ENCODE peak calls at places on chromosomes 3 and 15, in seven cellular contexts. F, V, T, Q, A, W and E are unnamed samples.

GRCh38 chr3:14853280-14853956 is 34.7 kb downstream of the FGD5 start:
- DNase-seq in F (no peak), V (no peak), T (no peak), Q (no peak), A (no peak), W (no peak), E (no peak)

GRCh38 chr15:72585659-72586058 is 68.8 kb upstream of the GOLGA6B start:
- DNase-seq in F (no peak), V (no peak), T (peak), Q (no peak), A (peak), W (no peak), E (no peak)

GRCh38 chr15:86762874-86763273 is 683.2 kb downstream of the AGBL1 start:
- DNase-seq in F (no peak), V (no peak), T (no peak), Q (no peak), A (no peak), W (no peak), E (no peak)

GRCh38 chr15:75098371-75098770 is 75.0 kb downstream of the PPCDC start:
- DNase-seq in F (no peak), V (no peak), T (no peak), Q (no peak), A (no peak), W (no peak), E (no peak)

GRCh38 chr3:74067296-74067695 is 442.6 kb upstream of the PDZRN3 start:
- DNase-seq in F (no peak), V (no peak), T (no peak), Q (no peak), A (peak), W (no peak), E (no peak)

GRCh38 chr3:154188846-154189245 is 67.7 kb downstream of the ARHGEF26 start:
- DNase-seq in F (no peak), V (no peak), T (peak), Q (no peak), A (no peak), W (no peak), E (no peak)

GRCh38 chr15:63718590-63719035 is 115.1 kb downstream of the HERC1 start:
- DNase-seq in F (no peak), V (no peak), T (peak), Q (no peak), A (peak), W (no peak), E (no peak)

GRCh38 chr3:67678665-67679064 is 24.3 kb upstream of the SUCLG2 start:
- DNase-seq in F (no peak), V (no peak), T (no peak), Q (no peak), A (no peak), W (no peak), E (peak)